ENCODE peak calls at places on chromosomes 6 and 20, in six cellular contexts. S is foreskin fibroblast, T is mesothelial cell of epicardium, R is H1, H is psoas muscle, P is fibroblast of villous mesenchyme. J is an unnamed sample.

GRCh38 chr6:2310042-2310441 is 64.6 kb upstream of the GMDS start:
- DNase-seq in S (no peak), T (no peak), R (no peak), H (no peak), P (no peak), J (no peak)

GRCh38 chr20:45998337-45998736 is 10.4 kb upstream of the MMP9 start:
- DNase-seq in S (no peak), T (no peak), R (no peak), H (no peak), P (no peak), J (no peak)

GRCh38 chr20:62805711-62806382 is 1.2 kb downstream of the OGFR start:
- DNase-seq in S (peak; percentile 48), T (no peak), R (no peak), H (peak; percentile 75), P (peak; percentile 80), J (no peak)

GRCh38 chr6:167130712-167131684 is 8.1 kb downstream of the CCR6 start:
- DNase-seq in S (no peak), T (no peak), R (no peak), H (no peak), P (no peak), J (no peak)

GRCh38 chr6:30061766-30062458 is 847 bp downstream of the POLR1H start:
- DNase-seq in S (peak; percentile 55), T (no peak), R (no peak), H (no peak), P (peak; percentile 41), J (no peak)

GRCh38 chr6:52552278-52552643 is 24.6 kb downstream of the TRAM2 start:
- DNase-seq in S (peak; percentile 51), T (no peak), R (no peak), H (no peak), P (no peak), J (no peak)

GRCh38 chr6:133991096-133991593 is 38.1 kb downstream of the TBPL1 start:
- DNase-seq in S (peak; percentile 76), T (no peak), R (no peak), H (no peak), P (peak; percentile 76), J (no peak)

GRCh38 chr6:84428300-84428907 is 201.0 kb upstream of the CEP162 start:
- DNase-seq in S (peak; percentile 86), T (no peak), R (peak; percentile 60), H (peak; percentile 58), P (peak; percentile 62), J (no peak)

GRCh38 chr6:55875420-55875819 is at the start of gene BMP5:
- DNase-seq in S (no peak), T (no peak), R (no peak), H (no peak), P (no peak), J (no peak)

GRCh38 chr6:129317931-129318820 is 391.8 kb downstream of the ARHGAP18 start:
- DNase-seq in S (peak; percentile 85), T (no peak), R (no peak), H (no peak), P (peak; percentile 69), J (no peak)

GRCh38 chr6:163955131-163955530 is 540.6 kb downstream of the QKI start:
- DNase-seq in S (peak; percentile 81), T (no peak), R (no peak), H (no peak), P (no peak), J (no peak)

GRCh38 chr20:16459019-16459700 is 114.1 kb downstream of the KIF16B start:
- DNase-seq in S (peak; percentile 78), T (no peak), R (no peak), H (peak; percentile 56), P (peak; percentile 70), J (no peak)

GRCh38 chr6:16388488-16388887 is 150.1 kb downstream of the GMPR start:
- DNase-seq in S (peak; percentile 74), T (no peak), R (no peak), H (no peak), P (peak; percentile 86), J (no peak)

GRCh38 chr6:143027058-143027457 is 33.6 kb upstream of the AIG1 start:
- DNase-seq in S (peak; percentile 39), T (no peak), R (peak; percentile 71), H (peak; percentile 60), P (peak; percentile 44), J (no peak)

GRCh38 chr20:9241232-9241692 is 172.4 kb downstream of the PLCB4 start:
- DNase-seq in S (peak; percentile 64), T (no peak), R (no peak), H (no peak), P (peak; percentile 51), J (no peak)

GRCh38 chr20:57330998-57331397 is 1.4 kb downstream of the SPO11 start:
- DNase-seq in S (peak; percentile 10), T (no peak), R (no peak), H (no peak), P (peak; percentile 19), J (no peak)

GRCh38 chr20:49865559-49865958 is 49.8 kb downstream of the SPATA2 start:
- DNase-seq in S (peak; percentile 48), T (no peak), R (no peak), H (no peak), P (peak; percentile 70), J (no peak)

GRCh38 chr6:73264446-73264845 is 1.4 kb upstream of the KHDC1 start:
- DNase-seq in S (no peak), T (no peak), R (no peak), H (no peak), P (no peak), J (no peak)

GRCh38 chr6:40946738-40947301 is 92.2 kb downstream of the UNC5CL start:
- DNase-seq in S (no peak), T (no peak), R (no peak), H (no peak), P (no peak), J (no peak)
- TF ChIP-seq CTCF in S (no peak), T (no peak), R (no peak), H (no peak), P (no peak), J (no peak)

GRCh38 chr6:34190504-34191122 is 44.7 kb upstream of the GRM4 start:
- DNase-seq in S (no peak), T (no peak), R (no peak), H (no peak), P (no peak), J (no peak)

GRCh38 chr6:34195726-34196115 is 41.0 kb upstream of the HMGA1 start:
- DNase-seq in S (no peak), T (no peak), R (no peak), H (no peak), P (no peak), J (no peak)

GRCh38 chr6:34196833-34197195 is 39.9 kb upstream of the HMGA1 start:
- DNase-seq in S (no peak), T (no peak), R (no peak), H (no peak), P (no peak), J (no peak)

GRCh38 chr6:34196116-34196832 is 40.4 kb upstream of the HMGA1 start:
- DNase-seq in S (peak; percentile 93), T (peak; percentile 67), R (peak; percentile 91), H (peak; percentile 94), P (peak; percentile 66), J (peak; percentile 93)

DNA sequence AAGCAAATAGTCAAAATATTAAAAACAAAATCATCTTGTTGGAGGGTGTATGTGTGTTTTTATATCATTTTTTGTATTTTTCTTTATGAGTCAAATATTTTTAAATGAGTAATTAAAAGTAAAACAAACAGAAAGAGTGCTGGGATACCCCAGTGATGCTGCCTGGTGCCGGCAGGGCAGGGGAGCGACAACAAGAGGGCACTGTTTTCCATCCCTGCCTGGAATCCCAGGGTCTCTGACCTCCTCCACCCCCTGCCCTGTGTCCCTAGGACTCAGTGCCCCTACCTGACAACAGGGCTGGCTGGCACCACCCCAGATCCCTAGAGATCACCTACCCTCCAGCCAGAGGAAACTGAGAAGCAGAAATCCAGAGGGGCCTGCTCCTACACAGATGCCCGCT is 41.9 kb upstream of the HMGA1 start:
- DNase-seq in S (no peak), T (no peak), R (no peak), H (no peak), P (no peak), J (no peak)
- TF ChIP-seq CTCF in S (no peak), T (no peak), R (peak; percentile 77), H (no peak), P (peak; percentile 3), J (no peak)

GRCh38 chr6:154611241-154611640 is 100.8 kb upstream of the CNKSR3 start:
- DNase-seq in S (no peak), T (no peak), R (no peak), H (no peak), P (no peak), J (no peak)

GRCh38 chr6:154614101-154614500 is 103.6 kb upstream of the CNKSR3 start:
- DNase-seq in S (peak; percentile 65), T (no peak), R (no peak), H (no peak), P (peak; percentile 90), J (no peak)

GRCh38 chr6:154614641-154615040 is 104.2 kb upstream of the CNKSR3 start:
- DNase-seq in S (peak; percentile 15), T (no peak), R (no peak), H (no peak), P (no peak), J (no peak)

GRCh38 chr6:154613137-154613676 is 102.7 kb upstream of the CNKSR3 start:
- DNase-seq in S (peak; percentile 74), T (no peak), R (no peak), H (no peak), P (peak; percentile 92), J (no peak)

DNA sequence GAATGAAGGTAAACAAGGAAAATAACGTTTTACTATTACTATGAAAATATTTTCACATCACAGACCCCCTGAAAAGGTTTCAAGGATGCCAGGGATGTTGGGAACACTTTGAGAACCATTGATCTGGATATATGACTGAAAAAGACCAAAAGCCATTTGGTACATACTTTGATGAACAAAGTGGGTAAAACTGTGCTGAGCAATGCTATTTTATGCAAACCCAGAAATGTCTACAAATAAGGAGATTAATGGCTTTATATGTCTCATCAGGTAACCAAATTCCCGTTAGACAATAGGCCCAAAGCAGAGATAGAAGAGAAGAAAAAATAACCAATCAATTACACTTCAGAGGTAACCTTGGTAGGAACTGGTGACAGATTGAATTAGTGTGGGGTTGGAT is 101.4 kb upstream of the CNKSR3 start:
- DNase-seq in S (no peak), T (no peak), R (no peak), H (no peak), P (no peak), J (no peak)
- TF ChIP-seq CTCF in S (no peak), T (no peak), R (no peak), H (no peak), P (no peak), J (no peak)

DNA sequence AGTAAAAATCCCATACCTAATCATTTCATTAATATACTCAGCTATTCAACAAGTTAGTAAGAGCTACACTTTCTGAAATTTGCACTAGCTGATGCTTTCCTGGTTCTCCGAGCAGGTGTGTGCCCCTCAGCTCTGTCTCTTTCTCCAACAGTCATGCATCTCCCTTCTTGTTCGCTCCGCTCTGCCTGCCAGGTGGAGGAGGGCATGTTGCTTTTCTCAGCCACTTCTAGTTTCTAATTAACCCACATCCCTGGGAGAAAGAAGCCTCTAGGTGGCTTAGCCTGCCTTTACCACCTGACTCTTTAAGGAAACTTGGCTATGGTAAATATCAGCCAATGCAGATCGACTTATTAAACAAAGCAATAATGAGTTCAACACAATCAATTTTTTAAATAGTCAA is 34.2 kb downstream of the LRFN2 start:
- DNase-seq in S (no peak), T (no peak), R (no peak), H (no peak), P (no peak), J (no peak)
- TF ChIP-seq CTCF in S (no peak), T (no peak), R (no peak), H (no peak), P (no peak), J (no peak)

J was measured in osteocyte.